ENCODE peak calls at places on chromosomes 4 and X, in six cellular contexts. K, H, W, Y, I and X are unnamed samples.

GRCh38 chrX:136839196-136839595 is 41.3 kb downstream of the RBMX start:
- DNase-seq in H (no peak), I (no peak), K (no peak), Y (no peak), W (no peak), X (no peak)

GRCh38 chr4:75344915-75345314 is 169.3 kb downstream of the RCHY1 start:
- DNase-seq in W (no peak), Y (no peak), I (no peak), H (no peak), K (peak), X (no peak)

GRCh38 chrX:46757052-46757451 is 1.9 kb downstream of the SLC9A7 start:
- DNase-seq in Y (no peak), H (no peak), I (no peak), K (no peak), W (no peak), X (no peak)

GRCh38 chr4:112036881-112037280 is 108.4 kb upstream of the FAM241A start:
- DNase-seq in W (no peak), K (no peak), Y (no peak), I (no peak), H (no peak), X (no peak)

GRCh38 chrX:1380672-1381233 is 11.2 kb downstream of the SLC25A6 start:
- DNase-seq in I (no peak), H (peak), W (no peak), Y (no peak), K (no peak), X (no peak)

GRCh38 chr4:113436360-113436759 is 325.2 kb downstream of the CAMK2D start:
- DNase-seq in I (no peak), Y (no peak), H (no peak), W (no peak), K (peak), X (no peak)

GRCh38 chr4:22692736-22693135 is at the start of gene GBA3:
- DNase-seq in I (no peak), K (no peak), W (no peak), Y (no peak), H (no peak), X (no peak)

GRCh38 chrX:49179358-49179757 is 6.8 kb downstream of the PRICKLE3 start:
- DNase-seq in I (no peak), W (no peak), K (no peak), H (no peak), Y (no peak), X (no peak)

GRCh38 chr4:128060130-128060619 is 937 bp upstream of the LARP1B start:
- DNase-seq in K (no peak), H (no peak), I (no peak), Y (no peak), W (no peak), X (no peak)

GRCh38 chr4:99383833-99384392 is 31.4 kb upstream of the ADH1C start:
- DNase-seq in H (no peak), W (no peak), K (peak), I (no peak), Y (no peak), X (no peak)

GRCh38 chrX:153909024-153909979 is 4.8 kb downstream of the AVPR2 start:
- DNase-seq in I (no peak), W (no peak), K (no peak), Y (peak), H (peak), X (no peak)

GRCh38 chrX:28590394-28590793 is 3.1 kb downstream of the IL1RAPL1 start:
- DNase-seq in K (no peak), I (no peak), Y (no peak), H (no peak), W (no peak), X (no peak)

GRCh38 chr4:105140684-105141490 is 5.8 kb upstream of the TET2 start:
- DNase-seq in W (no peak), K (peak), I (peak), Y (no peak), H (peak), X (no peak)

GRCh38 chr4:15063341-15063740 is 61.1 kb downstream of the CPEB2 start:
- DNase-seq in W (no peak), H (no peak), I (no peak), K (peak), Y (no peak), X (no peak)

GRCh38 chr4:97152159-97152558 is 991.1 kb downstream of the STPG2 start:
- DNase-seq in I (no peak), K (no peak), H (no peak), W (no peak), Y (no peak), X (no peak)

GRCh38 chrX:154019633-154020499 is at the start of gene IRAK1:
- DNase-seq in H (peak), K (peak), W (peak), I (peak), Y (no peak), X (peak)

GRCh38 chr4:173669460-173670179 is 139.6 kb upstream of the HAND2 start:
- DNase-seq in K (no peak), Y (no peak), W (no peak), H (no peak), I (no peak), X (no peak)

GRCh38 chr4:15586046-15586445 is 69.1 kb downstream of the FBXL5 start:
- DNase-seq in I (no peak), H (no peak), W (no peak), Y (no peak), K (no peak), X (no peak)

GRCh38 chr4:98744372-98745150 is 86.2 kb upstream of the TSPAN5 start:
- DNase-seq in K (peak), W (no peak), H (no peak), Y (no peak), I (no peak), X (no peak)

GRCh38 chrX:2334237-2334636 is 166.5 kb downstream of the DHRSX start:
- DNase-seq in H (no peak), K (peak), W (no peak), I (no peak), Y (no peak), X (no peak)

GRCh38 chrX:154750301-154751120 is at the start of gene GAB3:
- DNase-seq in I (no peak), W (peak), Y (no peak), H (peak), K (no peak), X (peak)

GRCh38 chr4:2155246-2155645 is 86.7 kb downstream of the HAUS3 start:
- DNase-seq in W (no peak), H (no peak), I (no peak), Y (no peak), K (no peak), X (no peak)
- TF ChIP-seq CTCF in W (no peak), H (no peak), I (no peak), Y (no peak), K (no peak), X (no peak)

GRCh38 chrX:15838017-15838416 is 16.6 kb downstream of the AP1S2 start:
- DNase-seq in I (peak), H (peak), W (no peak), K (no peak), Y (no peak), X (no peak)
- TF ChIP-seq CTCF in I (no peak), H (peak), W (peak), K (no peak), Y (peak), X (no peak)

GRCh38 chr4:1276984-1277383 is 12.7 kb upstream of the MAEA start:
- DNase-seq in W (no peak), K (no peak), H (no peak), I (no peak), Y (no peak), X (no peak)

GRCh38 chr4:1279253-1279652 is 10.4 kb upstream of the MAEA start:
- DNase-seq in H (no peak), Y (no peak), I (no peak), W (no peak), K (no peak), X (no peak)

GRCh38 chr4:1278336-1278670 is 11.4 kb upstream of the MAEA start:
- DNase-seq in I (peak), K (peak), Y (no peak), W (no peak), H (no peak), X (no peak)

GRCh38 chr4:1274871-1275270 is 14.8 kb upstream of the MAEA start:
- DNase-seq in H (no peak), Y (no peak), K (no peak), I (no peak), W (no peak), X (no peak)

DNA sequence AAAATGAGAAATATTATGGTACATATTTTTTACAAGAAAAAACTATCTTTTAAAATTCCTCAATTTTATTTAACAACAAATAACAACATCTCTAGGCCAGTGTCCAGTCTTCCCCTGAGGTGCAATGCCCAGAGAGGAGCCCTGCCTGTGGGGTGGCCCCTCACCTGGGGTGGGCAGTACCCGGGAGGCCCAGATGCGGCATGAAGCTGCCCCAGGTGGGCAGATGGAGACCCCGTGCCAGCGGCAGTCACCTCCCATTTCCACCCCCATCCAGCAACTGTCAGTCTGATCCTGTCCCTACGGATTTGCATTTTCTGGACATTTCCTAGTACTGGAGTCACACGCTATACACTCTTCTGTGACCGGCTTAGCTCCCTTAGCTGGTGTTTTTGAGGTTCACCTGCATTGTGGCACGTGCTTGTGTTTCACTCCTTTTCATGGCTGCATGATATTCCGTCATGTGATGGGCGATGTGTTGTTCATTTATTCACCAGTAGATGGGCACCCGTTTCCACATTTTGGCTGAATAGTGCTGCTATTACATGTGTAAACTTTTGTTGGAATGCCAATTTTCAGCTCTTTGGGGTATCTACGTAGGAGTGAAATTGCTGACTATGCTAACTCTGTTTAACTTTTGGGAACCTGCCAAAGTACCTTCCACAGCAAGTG is 11.9 kb upstream of the MAEA start:
- DNase-seq in H (no peak), Y (no peak), K (no peak), I (no peak), W (no peak), X (no peak)
- TF ChIP-seq CTCF in H (peak), Y (no peak), K (no peak), I (no peak), W (no peak), X (no peak)

GRCh38 chr4:72341432-72341820 is 227.6 kb downstream of the ADAMTS3 start:
- DNase-seq in Y (no peak), W (no peak), K (no peak), I (no peak), H (no peak), X (no peak)

GRCh38 chr4:72338060-72338459 is 231.0 kb downstream of the ADAMTS3 start:
- DNase-seq in K (no peak), W (no peak), H (no peak), I (no peak), Y (no peak), X (no peak)

DNA sequence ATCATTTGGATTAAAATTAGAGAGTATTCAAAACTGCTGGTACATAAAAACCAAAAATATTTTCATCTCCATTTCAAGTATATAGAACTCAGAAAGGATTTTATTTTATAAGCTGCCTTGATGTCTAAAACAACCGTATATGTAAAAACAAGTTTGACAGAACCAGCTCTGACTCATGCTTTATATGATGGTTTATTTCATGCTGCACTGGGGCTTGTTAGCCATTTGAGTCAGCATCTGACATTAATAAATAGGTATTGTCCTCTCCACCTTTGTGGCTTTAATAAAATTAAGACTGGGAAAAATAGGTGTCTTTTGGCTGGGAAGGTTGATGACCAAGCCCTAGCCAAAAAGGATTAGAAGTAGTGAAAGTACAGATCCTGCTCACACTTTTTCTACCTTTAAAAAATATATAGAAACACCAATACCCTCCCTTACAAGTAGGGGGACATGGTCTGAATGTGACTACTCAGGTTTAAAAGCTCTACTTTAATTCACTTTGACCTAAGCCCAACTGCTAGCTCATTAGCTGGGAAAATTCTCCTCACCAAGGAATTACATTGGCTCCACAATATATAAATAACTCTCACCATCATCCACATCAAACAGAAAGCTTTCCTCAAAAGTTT is 228.1 kb downstream of the ADAMTS3 start:
- DNase-seq in Y (no peak), W (no peak), I (no peak), H (no peak), K (peak), X (no peak)
- TF ChIP-seq CTCF in Y (no peak), W (peak), I (no peak), H (peak), K (no peak), X (no peak)

DNA sequence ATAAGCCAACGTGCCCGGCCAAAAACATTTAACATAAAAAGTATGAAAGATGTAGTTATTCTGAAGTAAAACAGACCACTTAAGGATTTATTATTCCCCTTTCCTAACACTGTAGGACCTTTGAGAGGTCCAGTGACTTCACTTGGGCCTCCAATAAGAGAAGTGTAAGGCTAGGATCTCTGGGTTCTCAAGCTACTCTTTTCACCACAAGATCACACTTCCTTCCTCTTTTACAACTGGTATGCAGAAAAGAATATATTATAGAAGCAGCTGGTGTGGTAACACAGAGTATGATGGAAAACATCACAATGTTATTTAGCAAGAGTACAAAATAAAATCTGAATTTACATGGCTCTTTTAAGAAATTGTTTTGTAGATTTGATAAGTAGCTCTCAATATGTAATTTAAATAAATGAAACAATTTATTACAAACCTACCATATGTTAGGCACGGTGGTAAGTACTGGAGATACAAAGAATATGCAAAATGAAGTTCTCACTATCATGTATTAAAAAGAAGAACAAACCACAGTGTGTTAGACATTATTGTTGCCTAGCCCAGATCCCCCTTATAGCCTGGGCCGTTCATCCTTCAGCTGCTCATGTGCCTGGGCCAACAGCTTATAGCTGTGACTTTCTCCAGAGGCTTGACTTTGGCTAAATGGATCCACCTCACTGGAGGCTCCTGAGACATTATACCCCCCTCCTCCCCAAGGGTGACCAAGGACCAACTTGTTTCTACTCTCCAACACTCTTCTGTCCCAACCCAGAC is 30.0 kb upstream of the CCNG2 start:
- DNase-seq in I (no peak), Y (no peak), K (no peak), W (no peak), H (no peak), X (no peak)
- TF ChIP-seq CTCF in I (no peak), Y (no peak), K (no peak), W (no peak), H (no peak), X (no peak)

GRCh38 chr4:79466621-79467020 is 58.6 kb upstream of the GK2 start:
- DNase-seq in W (no peak), I (no peak), H (no peak), K (no peak), Y (no peak), X (no peak)

GRCh38 chr4:79472693-79473552 is 64.9 kb upstream of the GK2 start:
- DNase-seq in W (no peak), K (no peak), H (no peak), I (no peak), Y (no peak), X (no peak)

GRCh38 chr4:79471309-79471708 is 63.3 kb upstream of the GK2 start:
- DNase-seq in W (no peak), I (no peak), Y (no peak), K (no peak), H (no peak), X (no peak)

DNA sequence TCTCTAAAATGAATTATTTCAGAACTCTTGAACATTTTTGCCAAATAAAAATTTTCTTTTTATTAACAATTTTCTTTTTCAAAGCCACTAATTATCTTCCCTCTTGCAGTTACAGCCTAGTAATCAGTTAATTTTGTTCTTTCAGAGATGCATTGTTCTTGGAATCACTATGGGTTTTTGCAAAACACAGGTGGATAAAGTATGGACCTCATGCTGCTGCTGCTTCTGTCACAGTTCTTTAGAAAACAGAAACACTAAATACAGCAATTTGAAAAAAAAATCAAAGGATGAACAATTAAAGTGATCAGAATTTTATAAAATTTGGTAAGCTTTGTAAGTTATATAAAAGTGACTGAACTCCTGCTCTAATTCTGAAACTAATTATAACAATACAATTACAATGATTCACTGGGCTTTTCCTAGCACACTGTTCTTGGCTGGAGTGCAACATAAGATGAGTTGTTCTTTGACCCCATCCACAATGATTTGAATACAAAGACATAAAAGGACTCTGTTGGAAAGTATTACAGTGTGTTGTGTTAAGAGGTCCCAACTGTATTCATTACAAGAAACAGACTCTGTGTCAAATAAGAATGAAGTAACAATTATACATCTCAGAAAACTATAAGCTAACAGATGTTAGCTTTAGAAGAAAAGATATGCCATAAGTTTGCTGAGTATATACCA is 59.4 kb upstream of the GK2 start:
- DNase-seq in K (peak), I (no peak), Y (no peak), W (no peak), H (no peak), X (no peak)
- TF ChIP-seq CTCF in K (no peak), I (no peak), Y (no peak), W (no peak), H (no peak), X (no peak)

DNA sequence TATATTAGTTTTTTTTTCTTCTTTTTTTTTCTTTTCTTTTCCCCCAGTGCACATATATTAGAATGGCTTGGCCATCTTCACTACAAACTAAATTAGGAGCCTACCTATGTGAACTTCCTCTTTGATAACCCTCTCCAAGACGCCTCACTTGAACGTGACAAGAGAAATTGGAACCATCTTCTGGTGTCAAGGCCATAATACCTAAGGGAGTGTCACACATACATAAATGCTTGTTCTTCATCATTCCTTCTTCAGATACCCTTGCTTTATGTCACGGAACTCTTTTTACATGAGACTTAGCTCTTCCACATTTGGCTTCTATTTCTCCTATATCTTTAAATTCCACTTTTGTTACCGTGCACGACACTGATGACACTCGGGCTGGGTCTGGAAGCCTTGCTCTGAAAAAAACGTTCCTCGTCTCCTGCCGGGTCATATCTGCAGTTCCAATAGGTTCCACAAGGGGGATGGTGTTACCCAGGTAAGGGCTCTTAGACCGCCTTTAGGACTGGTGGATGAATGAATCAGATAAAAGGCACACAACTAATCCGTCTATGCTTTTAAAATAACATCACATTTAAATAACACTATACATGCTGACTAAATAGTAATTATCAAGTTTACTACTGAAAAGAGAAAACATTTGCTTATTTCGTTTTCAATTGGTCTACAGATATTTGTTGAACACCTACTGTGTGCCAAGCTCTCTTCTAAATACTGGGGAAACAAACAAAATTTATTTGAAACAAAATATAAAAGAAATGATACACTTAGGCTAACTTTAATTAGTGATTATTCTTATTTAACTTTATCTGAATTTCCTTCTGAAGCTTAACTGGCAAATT is 19.9 kb downstream of the DGAT2L6 start:
- DNase-seq in Y (no peak), W (peak), H (peak), I (peak), K (peak), X (peak)
- TF ChIP-seq CTCF in Y (peak), W (peak), H (peak), I (peak), K (peak), X (no peak)

GRCh38 chr4:146510942-146511341 is 10.8 kb downstream of the SLC10A7 start:
- DNase-seq in W (no peak), Y (no peak), I (no peak), H (no peak), K (no peak), X (no peak)
- TF ChIP-seq CTCF in W (peak), Y (no peak), I (no peak), H (peak), K (no peak), X (no peak)